ENCODE peak calls at places on chromosome 10, in seven cellular contexts. One of them, this sample, is unnamed.

GRCh38 chr10:45627412-45628048 is 45.0 kb downstream of the ZFAND4 start:
- DNase-seq in A549: no peak
- DNase-seq in ascending aorta: no peak
- DNase-seq in MM.1S: no peak
- DNase-seq in fibroblast of mammary gland: peak
- DNase-seq in transverse colon: no peak
- DNase-seq in PC-9: no peak
- DNase-seq in this sample: peak

GRCh38 chr10:79160191-79160590 is 91.4 kb downstream of the ZMIZ1 start:
- DNase-seq in PC-9: no peak
- DNase-seq in A549: no peak
- DNase-seq in fibroblast of mammary gland: no peak
- DNase-seq in MM.1S: no peak
- DNase-seq in transverse colon: no peak
- DNase-seq in ascending aorta: no peak
- DNase-seq in this sample: no peak

GRCh38 chr10:132395704-132396494 is 1.1 kb upstream of the PWWP2B start:
- DNase-seq in A549: no peak
- DNase-seq in fibroblast of mammary gland: peak
- DNase-seq in ascending aorta: no peak
- DNase-seq in PC-9: peak
- DNase-seq in transverse colon: peak
- DNase-seq in MM.1S: no peak
- DNase-seq in this sample: no peak

GRCh38 chr10:81696609-81697388 is 178.2 kb upstream of the NRG3 start:
- DNase-seq in ascending aorta: no peak
- DNase-seq in PC-9: no peak
- DNase-seq in fibroblast of mammary gland: no peak
- DNase-seq in MM.1S: no peak
- DNase-seq in transverse colon: no peak
- DNase-seq in A549: no peak
- DNase-seq in this sample: no peak

GRCh38 chr10:47438857-47439474 is 44.9 kb downstream of the ANXA8 start:
- DNase-seq in A549: peak
- DNase-seq in fibroblast of mammary gland: peak
- DNase-seq in PC-9: peak
- DNase-seq in MM.1S: no peak
- DNase-seq in transverse colon: peak
- DNase-seq in ascending aorta: no peak
- DNase-seq in this sample: no peak

GRCh38 chr10:100693815-100694214 is 51.6 kb upstream of the PAX2 start:
- DNase-seq in MM.1S: no peak
- DNase-seq in A549: no peak
- DNase-seq in PC-9: no peak
- DNase-seq in transverse colon: no peak
- DNase-seq in ascending aorta: no peak
- DNase-seq in fibroblast of mammary gland: no peak
- DNase-seq in this sample: no peak

GRCh38 chr10:75439811-75440210 is 8.4 kb downstream of the LRMDA start:
- DNase-seq in PC-9: no peak
- DNase-seq in transverse colon: no peak
- DNase-seq in MM.1S: no peak
- DNase-seq in fibroblast of mammary gland: no peak
- DNase-seq in A549: no peak
- DNase-seq in ascending aorta: no peak
- DNase-seq in this sample: no peak

GRCh38 chr10:20058135-20058534 is 241.9 kb downstream of the PLXDC2 start:
- DNase-seq in ascending aorta: no peak
- DNase-seq in fibroblast of mammary gland: no peak
- DNase-seq in transverse colon: no peak
- DNase-seq in PC-9: no peak
- DNase-seq in A549: no peak
- DNase-seq in MM.1S: no peak
- DNase-seq in this sample: no peak

GRCh38 chr10:526651-527312 is 162.7 kb downstream of the DIP2C start:
- DNase-seq in fibroblast of mammary gland: no peak
- DNase-seq in transverse colon: no peak
- DNase-seq in ascending aorta: no peak
- DNase-seq in MM.1S: no peak
- DNase-seq in PC-9: no peak
- DNase-seq in A549: no peak
- DNase-seq in this sample: no peak

DNA sequence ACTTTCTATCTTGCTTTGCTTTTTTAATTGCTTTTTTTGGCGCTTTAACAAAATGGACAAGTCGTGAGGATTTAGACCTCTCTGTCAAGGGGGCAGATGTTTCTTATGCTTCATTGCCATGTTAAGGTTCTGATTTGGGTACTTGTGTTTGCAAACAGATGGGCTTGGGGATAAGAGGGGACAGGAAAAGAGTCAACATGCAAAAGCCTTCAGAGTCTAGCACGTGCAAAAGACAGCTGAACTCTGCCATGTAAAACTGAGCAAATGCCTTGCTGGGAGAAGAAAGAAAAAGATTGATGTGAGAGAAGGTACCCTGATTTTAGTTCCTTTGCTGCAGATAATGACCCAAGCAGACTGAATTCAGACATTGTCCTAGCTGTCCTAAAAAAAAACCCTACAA is 173.1 kb downstream of the KIAA1217 start:
- DNase-seq in PC-9: no peak
- DNase-seq in MM.1S: no peak
- DNase-seq in A549: no peak
- DNase-seq in ascending aorta: no peak
- DNase-seq in transverse colon: no peak
- DNase-seq in fibroblast of mammary gland: no peak
- DNase-seq in this sample: no peak
- H3K4me3 ChIP-seq in PC-9: no peak
- H3K4me3 ChIP-seq in MM.1S: no peak
- H3K4me3 ChIP-seq in A549: no peak
- H3K4me3 ChIP-seq in ascending aorta: no peak
- H3K4me3 ChIP-seq in transverse colon: no peak
- H3K4me3 ChIP-seq in fibroblast of mammary gland: no peak
- H3K4me3 ChIP-seq in this sample: no peak

GRCh38 chr10:3668276-3668960 is 116.6 kb downstream of the KLF6 start:
- DNase-seq in PC-9: peak
- DNase-seq in transverse colon: peak
- DNase-seq in A549: no peak
- DNase-seq in fibroblast of mammary gland: peak
- DNase-seq in ascending aorta: no peak
- DNase-seq in MM.1S: no peak
- DNase-seq in this sample: no peak
- H3K4me3 ChIP-seq in PC-9: peak
- H3K4me3 ChIP-seq in transverse colon: no peak
- H3K4me3 ChIP-seq in A549: no peak
- H3K4me3 ChIP-seq in fibroblast of mammary gland: peak
- H3K4me3 ChIP-seq in ascending aorta: no peak
- H3K4me3 ChIP-seq in MM.1S: no peak
- H3K4me3 ChIP-seq in this sample: peak

DNA sequence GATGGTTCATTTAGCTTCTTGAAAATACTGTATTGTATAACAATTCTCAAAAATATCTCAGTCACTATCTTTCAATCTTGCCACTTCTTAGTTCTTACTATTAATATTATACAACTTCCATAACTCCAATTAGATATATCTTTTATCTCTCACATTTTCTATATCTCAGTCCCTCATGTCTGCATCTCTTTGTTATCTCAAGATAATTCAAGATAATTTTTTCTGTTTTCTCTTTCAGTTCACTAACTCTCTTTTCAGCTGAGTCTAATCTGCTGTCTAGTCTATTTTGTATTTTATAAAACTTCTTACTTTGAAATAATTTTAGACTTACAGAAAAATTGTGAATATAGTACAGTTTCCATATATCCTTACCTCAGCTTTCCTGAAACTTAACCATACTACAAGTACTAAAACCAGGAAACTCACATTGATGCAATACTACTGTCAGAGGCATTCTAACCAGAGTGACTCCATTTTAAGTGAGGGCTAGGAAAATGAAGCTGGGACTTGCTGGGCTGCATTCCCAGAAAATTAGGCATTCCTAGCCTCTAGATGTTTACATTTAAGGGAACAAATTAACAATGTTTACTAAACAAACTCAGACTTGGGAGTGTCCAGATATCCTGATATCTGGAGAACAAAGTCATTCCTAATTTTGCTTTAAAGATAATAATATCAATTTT is 38.4 kb downstream of the DNAJC1 start:
- DNase-seq in fibroblast of mammary gland: no peak
- DNase-seq in PC-9: no peak
- DNase-seq in A549: no peak
- DNase-seq in transverse colon: no peak
- DNase-seq in MM.1S: no peak
- DNase-seq in ascending aorta: no peak
- DNase-seq in this sample: no peak
- H3K4me3 ChIP-seq in fibroblast of mammary gland: no peak
- H3K4me3 ChIP-seq in PC-9: no peak
- H3K4me3 ChIP-seq in A549: no peak
- H3K4me3 ChIP-seq in transverse colon: no peak
- H3K4me3 ChIP-seq in MM.1S: no peak
- H3K4me3 ChIP-seq in ascending aorta: no peak
- H3K4me3 ChIP-seq in this sample: no peak

DNA sequence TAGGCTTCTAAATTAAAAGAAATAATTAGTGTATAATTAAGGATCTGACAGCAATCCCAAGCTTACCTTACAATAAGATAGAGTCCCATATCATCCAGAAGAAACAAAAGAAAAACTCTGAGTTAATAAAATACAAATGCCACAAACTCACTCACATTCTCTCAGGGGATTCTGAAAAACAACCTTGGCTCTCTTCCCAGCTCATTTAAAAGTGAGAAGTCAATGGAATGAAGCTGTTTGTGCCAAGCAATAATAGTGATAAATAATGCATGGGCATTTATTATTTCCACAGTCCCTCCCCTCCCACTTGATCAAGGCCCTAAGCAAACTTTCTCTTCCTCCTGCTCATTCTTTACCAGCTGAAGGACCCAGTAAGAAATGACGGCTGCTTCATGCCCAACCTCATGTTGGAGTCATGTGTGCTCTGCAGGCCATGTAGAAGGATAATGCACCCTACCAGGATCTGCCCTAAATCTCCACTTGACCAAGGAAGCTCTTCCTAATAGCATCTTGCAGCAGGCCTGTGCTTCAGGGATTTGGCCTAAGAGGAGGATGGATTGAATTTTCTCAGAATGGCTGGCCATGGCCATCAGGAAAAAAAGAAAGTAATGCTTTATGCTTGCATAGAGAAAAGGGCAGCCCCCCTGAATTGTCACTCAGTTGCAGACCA is 451.3 kb downstream of the GPAM start:
- DNase-seq in MM.1S: no peak
- DNase-seq in A549: no peak
- DNase-seq in fibroblast of mammary gland: no peak
- DNase-seq in ascending aorta: no peak
- DNase-seq in transverse colon: no peak
- DNase-seq in PC-9: no peak
- DNase-seq in this sample: no peak
- H3K4me3 ChIP-seq in MM.1S: no peak
- H3K4me3 ChIP-seq in A549: no peak
- H3K4me3 ChIP-seq in fibroblast of mammary gland: no peak
- H3K4me3 ChIP-seq in ascending aorta: no peak
- H3K4me3 ChIP-seq in transverse colon: no peak
- H3K4me3 ChIP-seq in PC-9: no peak
- H3K4me3 ChIP-seq in this sample: no peak

GRCh38 chr10:99235872-99236626 is 397 bp upstream of the HPSE2 start:
- DNase-seq in MM.1S: no peak
- DNase-seq in fibroblast of mammary gland: no peak
- DNase-seq in PC-9: no peak
- DNase-seq in transverse colon: no peak
- DNase-seq in A549: no peak
- DNase-seq in ascending aorta: no peak
- DNase-seq in this sample: no peak

GRCh38 chr10:99234739-99235468 is 748 bp downstream of the HPSE2 start:
- DNase-seq in PC-9: no peak
- DNase-seq in transverse colon: no peak
- DNase-seq in MM.1S: peak
- DNase-seq in fibroblast of mammary gland: peak
- DNase-seq in ascending aorta: no peak
- DNase-seq in A549: no peak
- DNase-seq in this sample: no peak

GRCh38 chr10:99234067-99234738 is 1.4 kb downstream of the HPSE2 start:
- DNase-seq in MM.1S: peak
- DNase-seq in PC-9: no peak
- DNase-seq in fibroblast of mammary gland: peak
- DNase-seq in transverse colon: peak
- DNase-seq in ascending aorta: no peak
- DNase-seq in A549: no peak
- DNase-seq in this sample: no peak

GRCh38 chr10:99236627-99237309 is 1.1 kb upstream of the HPSE2 start:
- DNase-seq in transverse colon: no peak
- DNase-seq in fibroblast of mammary gland: no peak
- DNase-seq in A549: no peak
- DNase-seq in MM.1S: no peak
- DNase-seq in ascending aorta: no peak
- DNase-seq in PC-9: no peak
- DNase-seq in this sample: no peak

GRCh38 chr10:99235469-99235871 is at the start of gene HPSE2:
- DNase-seq in transverse colon: no peak
- DNase-seq in MM.1S: no peak
- DNase-seq in A549: no peak
- DNase-seq in PC-9: no peak
- DNase-seq in fibroblast of mammary gland: no peak
- DNase-seq in ascending aorta: no peak
- DNase-seq in this sample: no peak
- H3K4me3 ChIP-seq in transverse colon: no peak
- H3K4me3 ChIP-seq in MM.1S: peak
- H3K4me3 ChIP-seq in A549: peak
- H3K4me3 ChIP-seq in PC-9: no peak
- H3K4me3 ChIP-seq in fibroblast of mammary gland: no peak
- H3K4me3 ChIP-seq in ascending aorta: peak
- H3K4me3 ChIP-seq in this sample: peak

DNA sequence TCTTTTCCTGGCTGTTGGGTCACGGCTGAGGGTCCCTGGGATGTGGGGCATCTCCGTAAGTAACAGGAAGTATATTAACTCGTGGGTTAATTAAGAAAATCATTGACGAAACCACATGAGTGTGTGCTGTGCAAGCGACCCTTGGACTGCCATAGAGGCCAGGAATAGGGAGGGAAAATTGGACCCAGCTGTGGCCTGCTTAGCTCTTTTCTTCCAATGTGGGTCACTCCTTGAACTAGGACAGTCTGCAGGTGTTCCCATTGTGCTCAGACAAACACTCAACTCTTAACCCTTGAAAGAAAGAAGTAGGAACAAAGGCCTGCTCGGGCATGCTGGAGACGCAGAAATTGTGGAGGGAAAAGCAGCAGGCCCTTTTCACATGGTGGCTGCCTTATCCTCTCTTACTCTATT is 25.6 kb upstream of the PLEKHA1 start:
- DNase-seq in PC-9: no peak
- DNase-seq in fibroblast of mammary gland: no peak
- DNase-seq in A549: no peak
- DNase-seq in MM.1S: no peak
- DNase-seq in ascending aorta: no peak
- DNase-seq in transverse colon: no peak
- DNase-seq in this sample: no peak
- H3K4me3 ChIP-seq in PC-9: no peak
- H3K4me3 ChIP-seq in fibroblast of mammary gland: no peak
- H3K4me3 ChIP-seq in A549: no peak
- H3K4me3 ChIP-seq in MM.1S: no peak
- H3K4me3 ChIP-seq in ascending aorta: no peak
- H3K4me3 ChIP-seq in transverse colon: no peak
- H3K4me3 ChIP-seq in this sample: no peak